ENCODE peak calls at places on chromosomes 1 and 21, in nine cellular contexts. L is neural progenitor cell, M is NT2/D1, D is PC-9, R is tibial artery, Y is A549, K is kidney, B is stomach, O is right lobe of liver. E is an unnamed sample. For H3K4me1, the result is how much of the 10 kb centered on the place peaks cover.

GRCh38 chr1:169698976-169699375 is 12.4 kb downstream of the SELL start:
- DNase-seq in K (no peak), M (no peak), R (no peak), B (no peak), O (no peak), Y (no peak), D (no peak), L (no peak), E (no peak)

GRCh38 chr21:37130971-37131370 is 57.9 kb downstream of the TTC3 start:
- DNase-seq in Y (no peak), O (no peak), K (no peak), M (no peak), D (peak), B (no peak), R (no peak), L (no peak), E (no peak)

GRCh38 chr1:235933017-235933416 is 66.3 kb upstream of the LYST start:
- DNase-seq in Y (no peak), R (no peak), D (no peak), O (no peak), B (no peak), M (no peak), L (no peak), K (no peak), E (no peak)

GRCh38 chr1:15991427-15992186 is 12.4 kb upstream of the SRARP start:
- DNase-seq in Y (no peak), R (no peak), K (no peak), M (no peak), D (no peak), L (no peak), B (no peak), O (no peak), E (no peak)

GRCh38 chr1:14954210-14954609 is 199.3 kb upstream of the TMEM51 start:
- DNase-seq in M (no peak), O (no peak), R (no peak), D (no peak), K (no peak), B (no peak), L (no peak), Y (no peak), E (no peak)

GRCh38 chr1:48676822-48677221 is 99.9 kb downstream of the BEND5 start:
- DNase-seq in L (no peak), O (no peak), Y (no peak), M (no peak), D (no peak), K (no peak), R (no peak), B (no peak), E (no peak)

GRCh38 chr1:16158993-16159831 is 3.3 kb upstream of the EPHA2 start:
- DNase-seq in Y (no peak), B (no peak), O (no peak), R (no peak), M (no peak), L (no peak), D (peak), K (no peak), E (no peak)

GRCh38 chr1:16085521-16085920 is 12.1 kb upstream of the FAM131C start:
- DNase-seq in M (no peak), B (no peak), O (no peak), R (no peak), D (no peak), Y (no peak), K (no peak), L (no peak), E (no peak)

GRCh38 chr1:218874313-218874712 is 299.4 kb upstream of the LYPLAL1 start:
- DNase-seq in B (no peak), K (no peak), R (no peak), D (peak), Y (no peak), O (no peak), M (no peak), L (no peak), E (no peak)

GRCh38 chr1:36199934-36200741 is 24.1 kb upstream of the THRAP3 start:
- DNase-seq in M (no peak), R (no peak), K (no peak), B (peak), L (no peak), D (peak), Y (no peak), O (no peak), E (no peak)

GRCh38 chr21:28832013-28832714 is 160.5 kb downstream of the LTN1 start:
- DNase-seq in M (no peak), D (peak), L (no peak), O (no peak), Y (no peak), K (no peak), R (no peak), B (no peak), E (no peak)

GRCh38 chr1:39675220-39675619 is 3.3 kb upstream of the NT5C1A start:
- DNase-seq in B (no peak), Y (no peak), O (no peak), R (no peak), D (no peak), M (no peak), K (peak), L (no peak), E (no peak)

GRCh38 chr1:55506686-55507577 is 291.8 kb upstream of the USP24 start:
- DNase-seq in L (no peak), O (no peak), M (no peak), K (no peak), Y (peak), R (no peak), D (peak), B (no peak), E (peak)

GRCh38 chr1:192496369-192497056 is 79.1 kb upstream of the RGS1 start:
- DNase-seq in D (no peak), M (no peak), R (no peak), B (no peak), Y (no peak), K (no peak), L (no peak), O (no peak), E (no peak)

GRCh38 chr1:102732927-102733326 is 375.4 kb downstream of the COL11A1 start:
- DNase-seq in Y (no peak), R (no peak), B (no peak), L (no peak), M (no peak), K (no peak), O (no peak), D (no peak), E (no peak)

GRCh38 chr1:110544753-110545152 is 25.8 kb upstream of the KCNA10 start:
- DNase-seq in Y (no peak), R (no peak), D (no peak), M (no peak), O (no peak), L (no peak), B (no peak), K (no peak), E (no peak)

GRCh38 chr1:52266507-52266906 is 99.5 kb downstream of the CC2D1B start:
- DNase-seq in O (no peak), Y (no peak), M (no peak), K (no peak), D (no peak), L (no peak), B (no peak), R (no peak), E (no peak)
- H3K4me3 ChIP-seq in O (no peak), Y (no peak), M (no peak), K (no peak), D (no peak), L (no peak), B (no peak), R (no peak), E (no peak)

GRCh38 chr1:209642817-209643216 is 9.4 kb downstream of the LAMB3 start:
- DNase-seq in K (no peak), R (no peak), L (no peak), Y (no peak), D (no peak), B (no peak), O (no peak), M (no peak), E (no peak)

GRCh38 chr1:209646558-209646957 is 5.7 kb downstream of the LAMB3 start:
- DNase-seq in M (no peak), Y (no peak), O (no peak), L (peak), B (no peak), D (no peak), R (no peak), K (no peak), E (no peak)

GRCh38 chr1:209645574-209646452 is 6.4 kb downstream of the LAMB3 start:
- DNase-seq in O (no peak), B (no peak), M (no peak), R (no peak), Y (no peak), D (no peak), K (no peak), L (no peak), E (no peak)

GRCh38 chr1:209641216-209642181 is 10.7 kb downstream of the LAMB3 start:
- DNase-seq in B (no peak), K (peak), Y (no peak), D (no peak), M (no peak), R (peak), O (no peak), L (no peak), E (no peak)

DNA sequence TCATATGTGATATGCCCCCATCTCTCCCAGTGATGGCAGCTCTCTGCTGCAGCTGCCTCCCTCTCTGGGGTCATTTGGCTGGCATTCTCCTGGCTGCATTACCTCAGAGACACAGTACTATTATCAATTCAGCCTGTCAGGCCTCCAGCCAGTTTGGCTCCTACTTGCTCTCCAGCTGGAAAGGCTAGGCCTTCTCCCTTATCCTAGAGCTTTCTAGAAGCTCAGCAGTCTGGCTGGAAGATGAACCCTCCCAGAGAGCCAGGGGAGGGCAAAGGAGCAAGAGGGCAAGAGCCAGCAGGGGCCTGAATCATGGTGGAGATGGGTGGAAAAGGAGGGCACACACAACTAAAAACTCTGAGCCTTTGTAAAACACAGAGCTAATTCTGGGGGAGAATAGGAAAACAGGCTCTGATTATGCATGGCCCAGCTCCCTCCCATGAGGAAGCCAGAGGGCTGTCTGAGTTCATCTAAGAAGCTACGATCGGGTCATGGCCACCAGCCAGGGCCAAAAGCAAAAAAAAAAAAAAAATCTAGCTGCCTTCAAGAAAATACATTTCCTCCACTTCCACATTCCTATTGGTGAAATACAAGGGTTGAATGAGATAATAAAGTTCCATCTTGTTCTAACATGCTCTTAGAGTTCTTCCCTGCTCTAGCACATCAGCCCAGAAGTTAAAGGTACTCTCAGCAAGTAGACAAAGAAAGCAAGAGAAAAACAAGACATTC is 8.8 kb downstream of the LAMB3 start:
- DNase-seq in L (no peak), R (no peak), M (no peak), B (no peak), O (no peak), K (peak), Y (no peak), D (no peak), E (no peak)
- H3K4me1 ChIP-seq in L (under half), R (under half), M (under half), B (under half), O (under half), K (under half), Y (under half), D (under half), E (under half)

GRCh38 chr1:180632326-180633088 is 685 bp downstream of the XPR1 start:
- DNase-seq in L (peak), B (peak), K (peak), R (no peak), O (peak), D (no peak), Y (peak), M (peak), E (peak)

GRCh38 chr1:180633092-180634045 is 1.5 kb downstream of the XPR1 start:
- DNase-seq in L (no peak), B (no peak), M (no peak), R (no peak), D (no peak), K (no peak), O (no peak), Y (no peak), E (peak)

GRCh38 chr1:180631766-180632325 is at the start of gene XPR1:
- DNase-seq in D (peak), Y (peak), M (peak), L (peak), R (peak), O (peak), K (peak), B (peak), E (peak)

GRCh38 chr1:180630408-180631196 is 1.2 kb upstream of the XPR1 start:
- DNase-seq in K (no peak), Y (no peak), B (no peak), L (no peak), D (no peak), O (no peak), M (no peak), R (no peak), E (no peak)

DNA sequence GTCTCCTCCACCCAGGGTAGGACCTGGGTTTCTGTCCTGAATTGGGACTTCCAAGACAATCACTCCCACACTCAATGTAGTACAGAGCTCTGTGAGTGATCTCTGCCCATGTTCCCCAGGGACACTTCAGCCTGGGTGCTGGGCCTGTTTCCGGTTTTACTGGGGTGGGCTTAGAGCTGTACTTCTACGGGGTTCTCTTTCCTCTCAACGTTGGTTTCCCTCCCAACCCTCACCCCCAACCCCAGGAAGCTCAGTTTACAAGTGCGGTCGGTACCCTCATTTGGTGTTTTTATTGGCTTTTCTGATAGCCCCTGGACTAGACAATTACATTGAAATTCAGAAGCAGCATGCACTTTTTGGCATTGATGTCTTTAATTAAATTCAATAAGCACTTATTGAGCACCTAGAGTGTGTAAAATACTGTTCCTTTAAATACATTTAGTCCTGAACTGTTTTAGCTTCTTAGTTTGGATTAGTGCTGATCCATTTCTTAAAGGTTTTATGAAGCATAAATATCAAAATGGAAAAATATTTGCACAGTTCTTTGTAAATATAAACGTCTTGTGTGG is 541 bp upstream of the XPR1 start:
- DNase-seq in O (no peak), R (no peak), K (no peak), M (no peak), Y (no peak), D (no peak), L (no peak), B (no peak), E (no peak)
- H3K4me3 ChIP-seq in O (no peak), R (peak), K (no peak), M (no peak), Y (no peak), D (no peak), L (no peak), B (no peak), E (peak)

GRCh38 chr1:143584508-143584907 is 387.3 kb downstream of the FAM72C start:
- DNase-seq in D (no peak), B (no peak), Y (no peak), L (no peak), R (no peak), O (no peak), K (no peak), M (no peak), E (no peak)
- H3K4me1 ChIP-seq in D (under half), B (under half), Y (under half), L (under half), R (under half), O (under half), K (under half), M (under half), E (under half)

E was measured in HAP-1.